ENCODE peak calls at places on chromosomes 12 and 14, in four cellular contexts. One of them, this sample, is unnamed.

GRCh38 chr12:3313655-3314305 is 177.2 kb upstream of the PRMT8 start:
- DNase-seq in hypothalamus: peak
- DNase-seq in activated T-cell treated with anti-CD3 and anti-CD28 coated beads for 24 hours: no peak
- DNase-seq in NAMALWA: peak
- DNase-seq in this sample: no peak

GRCh38 chr12:52559979-52560378 is 7.0 kb upstream of the KRT71 start:
- DNase-seq in activated T-cell treated with anti-CD3 and anti-CD28 coated beads for 24 hours: no peak
- DNase-seq in NAMALWA: no peak
- DNase-seq in hypothalamus: no peak
- DNase-seq in this sample: no peak

GRCh38 chr12:70520847-70521246 is 116.4 kb downstream of the PTPRB start:
- DNase-seq in hypothalamus: no peak
- DNase-seq in NAMALWA: no peak
- DNase-seq in activated T-cell treated with anti-CD3 and anti-CD28 coated beads for 24 hours: no peak
- DNase-seq in this sample: no peak

GRCh38 chr14:97077253-97077653 is 280.1 kb downstream of the VRK1 start:
- DNase-seq in hypothalamus: peak
- DNase-seq in activated T-cell treated with anti-CD3 and anti-CD28 coated beads for 24 hours: no peak
- DNase-seq in NAMALWA: peak
- DNase-seq in this sample: peak

GRCh38 chr12:92439397-92439779 is 263.4 kb upstream of the PLEKHG7 start:
- DNase-seq in activated T-cell treated with anti-CD3 and anti-CD28 coated beads for 24 hours: no peak
- DNase-seq in NAMALWA: no peak
- DNase-seq in hypothalamus: no peak
- DNase-seq in this sample: peak

GRCh38 chr14:103748539-103748867 is 32.9 kb downstream of the ZFYVE21 start:
- DNase-seq in NAMALWA: peak
- DNase-seq in activated T-cell treated with anti-CD3 and anti-CD28 coated beads for 24 hours: peak
- DNase-seq in hypothalamus: no peak
- DNase-seq in this sample: no peak

GRCh38 chr12:49557187-49557916 is 10.6 kb downstream of the MCRS1 start:
- DNase-seq in hypothalamus: no peak
- DNase-seq in activated T-cell treated with anti-CD3 and anti-CD28 coated beads for 24 hours: no peak
- DNase-seq in NAMALWA: no peak
- DNase-seq in this sample: no peak

GRCh38 chr12:51730745-51731144 is 117.8 kb downstream of the FIGNL2 start:
- DNase-seq in activated T-cell treated with anti-CD3 and anti-CD28 coated beads for 24 hours: no peak
- DNase-seq in hypothalamus: no peak
- DNase-seq in NAMALWA: no peak
- DNase-seq in this sample: no peak

GRCh38 chr14:71803539-71804260 is 128.5 kb upstream of the RGS6 start:
- DNase-seq in NAMALWA: no peak
- DNase-seq in hypothalamus: no peak
- DNase-seq in activated T-cell treated with anti-CD3 and anti-CD28 coated beads for 24 hours: no peak
- DNase-seq in this sample: no peak

GRCh38 chr12:80778005-80778541 is 61.4 kb downstream of the MYF5 start:
- DNase-seq in hypothalamus: no peak
- DNase-seq in NAMALWA: peak
- DNase-seq in activated T-cell treated with anti-CD3 and anti-CD28 coated beads for 24 hours: no peak
- DNase-seq in this sample: peak

GRCh38 chr12:51519755-51520154 is 71.3 kb upstream of the SCN8A start:
- DNase-seq in NAMALWA: no peak
- DNase-seq in activated T-cell treated with anti-CD3 and anti-CD28 coated beads for 24 hours: no peak
- DNase-seq in hypothalamus: no peak
- DNase-seq in this sample: no peak

GRCh38 chr14:64928239-64929002 is 14.1 kb downstream of the GPX2 start:
- DNase-seq in activated T-cell treated with anti-CD3 and anti-CD28 coated beads for 24 hours: no peak
- DNase-seq in NAMALWA: no peak
- DNase-seq in hypothalamus: no peak
- DNase-seq in this sample: no peak

GRCh38 chr14:66444271-66444987 is 41.7 kb upstream of the CCDC196 start:
- DNase-seq in activated T-cell treated with anti-CD3 and anti-CD28 coated beads for 24 hours: no peak
- DNase-seq in hypothalamus: no peak
- DNase-seq in NAMALWA: no peak
- DNase-seq in this sample: no peak

GRCh38 chr14:39488600-39488999 is 56.4 kb upstream of the FBXO33 start:
- DNase-seq in activated T-cell treated with anti-CD3 and anti-CD28 coated beads for 24 hours: no peak
- DNase-seq in NAMALWA: no peak
- DNase-seq in hypothalamus: no peak
- DNase-seq in this sample: no peak

GRCh38 chr14:100282766-100283419 is 23.4 kb downstream of the SLC25A29 start:
- DNase-seq in hypothalamus: no peak
- DNase-seq in NAMALWA: no peak
- DNase-seq in activated T-cell treated with anti-CD3 and anti-CD28 coated beads for 24 hours: no peak
- DNase-seq in this sample: no peak

GRCh38 chr12:119044094-119044493 is 62.8 kb downstream of the SRRM4 start:
- DNase-seq in hypothalamus: no peak
- DNase-seq in NAMALWA: no peak
- DNase-seq in activated T-cell treated with anti-CD3 and anti-CD28 coated beads for 24 hours: no peak
- DNase-seq in this sample: no peak

GRCh38 chr12:51980051-51980808 is 26.5 kb upstream of the TAMALIN start:
- DNase-seq in activated T-cell treated with anti-CD3 and anti-CD28 coated beads for 24 hours: peak
- DNase-seq in NAMALWA: peak
- DNase-seq in hypothalamus: peak
- DNase-seq in this sample: no peak

GRCh38 chr14:61678966-61679365 is 16.3 kb upstream of the HIF1A start:
- DNase-seq in hypothalamus: no peak
- DNase-seq in activated T-cell treated with anti-CD3 and anti-CD28 coated beads for 24 hours: no peak
- DNase-seq in NAMALWA: no peak
- DNase-seq in this sample: no peak

GRCh38 chr12:67155863-67156262 is 113.3 kb upstream of the CAND1 start:
- DNase-seq in hypothalamus: no peak
- DNase-seq in NAMALWA: no peak
- DNase-seq in activated T-cell treated with anti-CD3 and anti-CD28 coated beads for 24 hours: no peak
- DNase-seq in this sample: no peak

GRCh38 chr12:10959777-10960176 is 20.7 kb upstream of the TAS2R14 start:
- DNase-seq in activated T-cell treated with anti-CD3 and anti-CD28 coated beads for 24 hours: no peak
- DNase-seq in NAMALWA: peak
- DNase-seq in hypothalamus: peak
- DNase-seq in this sample: no peak

GRCh38 chr12:45613306-45613705 is 116.2 kb upstream of the ARID2 start:
- DNase-seq in NAMALWA: no peak
- DNase-seq in hypothalamus: no peak
- DNase-seq in activated T-cell treated with anti-CD3 and anti-CD28 coated beads for 24 hours: no peak
- DNase-seq in this sample: no peak

GRCh38 chr12:130787445-130788410 is 51.3 kb downstream of the STX2 start:
- DNase-seq in hypothalamus: no peak
- DNase-seq in activated T-cell treated with anti-CD3 and anti-CD28 coated beads for 24 hours: no peak
- DNase-seq in NAMALWA: no peak
- DNase-seq in this sample: peak

GRCh38 chr12:68317047-68317667 is 15.0 kb downstream of the MDM1 start:
- DNase-seq in NAMALWA: peak
- DNase-seq in activated T-cell treated with anti-CD3 and anti-CD28 coated beads for 24 hours: peak
- DNase-seq in hypothalamus: no peak
- DNase-seq in this sample: peak

GRCh38 chr14:100340454-100340813 is 17.3 kb downstream of the SLC25A47 start:
- DNase-seq in activated T-cell treated with anti-CD3 and anti-CD28 coated beads for 24 hours: no peak
- DNase-seq in NAMALWA: no peak
- DNase-seq in hypothalamus: no peak
- DNase-seq in this sample: no peak

GRCh38 chr14:55711171-55711811 is 131.3 kb downstream of the KTN1 start:
- DNase-seq in activated T-cell treated with anti-CD3 and anti-CD28 coated beads for 24 hours: no peak
- DNase-seq in NAMALWA: no peak
- DNase-seq in hypothalamus: no peak
- DNase-seq in this sample: no peak

GRCh38 chr12:46549527-46550265 is 177.1 kb upstream of the SLC38A2 start:
- DNase-seq in hypothalamus: no peak
- DNase-seq in NAMALWA: no peak
- DNase-seq in activated T-cell treated with anti-CD3 and anti-CD28 coated beads for 24 hours: peak
- DNase-seq in this sample: no peak

GRCh38 chr12:32897688-32898573 is 1.4 kb upstream of the PKP2 start:
- DNase-seq in NAMALWA: no peak
- DNase-seq in hypothalamus: no peak
- DNase-seq in activated T-cell treated with anti-CD3 and anti-CD28 coated beads for 24 hours: no peak
- DNase-seq in this sample: no peak

GRCh38 chr12:42757735-42758134 is 168.2 kb upstream of the PRICKLE1 start:
- DNase-seq in hypothalamus: no peak
- DNase-seq in NAMALWA: no peak
- DNase-seq in activated T-cell treated with anti-CD3 and anti-CD28 coated beads for 24 hours: no peak
- DNase-seq in this sample: no peak

GRCh38 chr12:3017281-3017680 is 58.1 kb downstream of the TEAD4 start:
- DNase-seq in NAMALWA: no peak
- DNase-seq in activated T-cell treated with anti-CD3 and anti-CD28 coated beads for 24 hours: no peak
- DNase-seq in hypothalamus: no peak
- DNase-seq in this sample: no peak

GRCh38 chr12:13945236-13945635 is 36.2 kb downstream of the GRIN2B start:
- DNase-seq in hypothalamus: no peak
- DNase-seq in activated T-cell treated with anti-CD3 and anti-CD28 coated beads for 24 hours: no peak
- DNase-seq in NAMALWA: no peak
- DNase-seq in this sample: no peak

GRCh38 chr14:20873370-20874177 is 17.6 kb upstream of the RNASE3 start:
- DNase-seq in hypothalamus: peak
- DNase-seq in NAMALWA: peak
- DNase-seq in activated T-cell treated with anti-CD3 and anti-CD28 coated beads for 24 hours: peak
- DNase-seq in this sample: peak

GRCh38 chr12:69880566-69880965 is 55.5 kb downstream of the MYRFL start:
- DNase-seq in activated T-cell treated with anti-CD3 and anti-CD28 coated beads for 24 hours: no peak
- DNase-seq in hypothalamus: no peak
- DNase-seq in NAMALWA: peak
- DNase-seq in this sample: no peak

GRCh38 chr14:99726538-99727095 is 42.5 kb downstream of the CYP46A1 start:
- DNase-seq in hypothalamus: no peak
- DNase-seq in NAMALWA: no peak
- DNase-seq in activated T-cell treated with anti-CD3 and anti-CD28 coated beads for 24 hours: no peak
- DNase-seq in this sample: no peak

GRCh38 chr12:132453361-132454133 is 36.4 kb upstream of the FBRSL1 start:
- DNase-seq in activated T-cell treated with anti-CD3 and anti-CD28 coated beads for 24 hours: no peak
- DNase-seq in NAMALWA: no peak
- DNase-seq in hypothalamus: no peak
- DNase-seq in this sample: no peak

GRCh38 chr14:72786377-72787350 is 107.2 kb downstream of the DPF3 start:
- DNase-seq in NAMALWA: no peak
- DNase-seq in activated T-cell treated with anti-CD3 and anti-CD28 coated beads for 24 hours: no peak
- DNase-seq in hypothalamus: no peak
- DNase-seq in this sample: no peak